ENCODE peak calls at places on chromosomes 3 and 15, in eight cellular contexts. One of them, this sample, is unnamed.

GRCh38 chr3:85074003-85074402 is 115.2 kb downstream of the CADM2 start:
- DNase-seq in HepG2: no peak
- DNase-seq in MM.1S: no peak
- DNase-seq in GM23248: no peak
- DNase-seq in hepatocyte: no peak
- DNase-seq in fibroblast of lung: no peak
- DNase-seq in HCT116: no peak
- DNase-seq in endothelial cell of umbilical vein: no peak
- DNase-seq in this sample: no peak

GRCh38 chr3:128054363-128054762 is 2.1 kb downstream of the SEC61A1 start:
- DNase-seq in MM.1S: peak; percentile 18
- DNase-seq in HCT116: no peak
- DNase-seq in HepG2: no peak
- DNase-seq in hepatocyte: peak; percentile 51
- DNase-seq in GM23248: peak; percentile 92
- DNase-seq in endothelial cell of umbilical vein: peak; percentile 47
- DNase-seq in fibroblast of lung: peak; percentile 72
- DNase-seq in this sample: peak; percentile 61

GRCh38 chr3:197154-197855 is 742 bp downstream of the CHL1 start:
- DNase-seq in endothelial cell of umbilical vein: no peak
- DNase-seq in HepG2: no peak
- DNase-seq in GM23248: no peak
- DNase-seq in fibroblast of lung: no peak
- DNase-seq in HCT116: no peak
- DNase-seq in hepatocyte: peak; percentile 19
- DNase-seq in MM.1S: no peak
- DNase-seq in this sample: no peak

GRCh38 chr15:31333119-31333518 is 6.5 kb downstream of the KLF13 start:
- DNase-seq in GM23248: no peak
- DNase-seq in HepG2: no peak
- DNase-seq in MM.1S: no peak
- DNase-seq in HCT116: no peak
- DNase-seq in fibroblast of lung: no peak
- DNase-seq in hepatocyte: no peak
- DNase-seq in endothelial cell of umbilical vein: no peak
- DNase-seq in this sample: no peak

GRCh38 chr3:72767927-72768880 is 80.0 kb downstream of the SHQ1 start:
- DNase-seq in fibroblast of lung: no peak
- DNase-seq in endothelial cell of umbilical vein: no peak
- DNase-seq in MM.1S: no peak
- DNase-seq in GM23248: no peak
- DNase-seq in HCT116: no peak
- DNase-seq in hepatocyte: no peak
- DNase-seq in HepG2: no peak
- DNase-seq in this sample: no peak

GRCh38 chr3:47425383-47425778 is 44.6 kb downstream of the PTPN23 start:
- DNase-seq in fibroblast of lung: no peak
- DNase-seq in endothelial cell of umbilical vein: no peak
- DNase-seq in HCT116: no peak
- DNase-seq in GM23248: no peak
- DNase-seq in hepatocyte: no peak
- DNase-seq in HepG2: no peak
- DNase-seq in MM.1S: no peak
- DNase-seq in this sample: no peak

GRCh38 chr15:80932989-80933388 is 56.6 kb downstream of the MESD start:
- DNase-seq in hepatocyte: no peak
- DNase-seq in GM23248: no peak
- DNase-seq in fibroblast of lung: peak; percentile 28
- DNase-seq in MM.1S: no peak
- DNase-seq in endothelial cell of umbilical vein: peak; percentile 6
- DNase-seq in HCT116: no peak
- DNase-seq in HepG2: no peak
- DNase-seq in this sample: peak; percentile 22

GRCh38 chr3:179744667-179745066 is 91.8 kb downstream of the USP13 start:
- DNase-seq in fibroblast of lung: no peak
- DNase-seq in MM.1S: no peak
- DNase-seq in HepG2: no peak
- DNase-seq in GM23248: no peak
- DNase-seq in endothelial cell of umbilical vein: no peak
- DNase-seq in hepatocyte: no peak
- DNase-seq in HCT116: no peak
- DNase-seq in this sample: no peak

GRCh38 chr3:194250104-194251002 is 100.8 kb downstream of the CPN2 start:
- DNase-seq in GM23248: peak; percentile 44
- DNase-seq in endothelial cell of umbilical vein: no peak
- DNase-seq in fibroblast of lung: peak; percentile 60
- DNase-seq in HepG2: no peak
- DNase-seq in HCT116: no peak
- DNase-seq in hepatocyte: peak; percentile 76
- DNase-seq in MM.1S: no peak
- DNase-seq in this sample: peak; percentile 45

GRCh38 chr15:39682366-39682765 is 100.3 kb downstream of the FSIP1 start:
- DNase-seq in endothelial cell of umbilical vein: no peak
- DNase-seq in MM.1S: no peak
- DNase-seq in HepG2: no peak
- DNase-seq in GM23248: peak; percentile 38
- DNase-seq in fibroblast of lung: peak; percentile 52
- DNase-seq in hepatocyte: no peak
- DNase-seq in HCT116: no peak
- DNase-seq in this sample: peak; percentile 40

GRCh38 chr15:65410972-65411371 is 11.8 kb downstream of the IGDCC4 start:
- DNase-seq in MM.1S: no peak
- DNase-seq in GM23248: no peak
- DNase-seq in hepatocyte: no peak
- DNase-seq in endothelial cell of umbilical vein: no peak
- DNase-seq in fibroblast of lung: no peak
- DNase-seq in HepG2: no peak
- DNase-seq in HCT116: no peak
- DNase-seq in this sample: no peak

GRCh38 chr3:194824676-194825075 is 139.0 kb downstream of the FAM43A start:
- DNase-seq in HepG2: no peak
- DNase-seq in MM.1S: no peak
- DNase-seq in HCT116: no peak
- DNase-seq in hepatocyte: no peak
- DNase-seq in fibroblast of lung: peak; percentile 81
- DNase-seq in endothelial cell of umbilical vein: no peak
- DNase-seq in GM23248: peak; percentile 25
- DNase-seq in this sample: peak; percentile 83

GRCh38 chr3:119156868-119157267 is 10.9 kb downstream of the TEX55 start:
- DNase-seq in HepG2: no peak
- DNase-seq in endothelial cell of umbilical vein: no peak
- DNase-seq in fibroblast of lung: no peak
- DNase-seq in GM23248: no peak
- DNase-seq in HCT116: no peak
- DNase-seq in hepatocyte: no peak
- DNase-seq in MM.1S: no peak
- DNase-seq in this sample: no peak

GRCh38 chr3:126941721-126942270 is 41.1 kb upstream of the PLXNA1 start:
- DNase-seq in GM23248: no peak
- DNase-seq in fibroblast of lung: peak; percentile 43
- DNase-seq in hepatocyte: no peak
- DNase-seq in HepG2: no peak
- DNase-seq in HCT116: no peak
- DNase-seq in endothelial cell of umbilical vein: no peak
- DNase-seq in MM.1S: no peak
- DNase-seq in this sample: no peak

GRCh38 chr15:40150163-40150925 is 10.5 kb upstream of the BUB1B start:
- DNase-seq in HepG2: peak; percentile 14
- DNase-seq in endothelial cell of umbilical vein: peak; percentile 40
- DNase-seq in hepatocyte: peak; percentile 19
- DNase-seq in GM23248: peak; percentile 59
- DNase-seq in HCT116: peak; percentile 31
- DNase-seq in fibroblast of lung: peak; percentile 64
- DNase-seq in MM.1S: no peak
- DNase-seq in this sample: peak; percentile 53

GRCh38 chr3:113051827-113052226 is 61.0 kb downstream of the GTPBP8 start:
- DNase-seq in HCT116: no peak
- DNase-seq in GM23248: no peak
- DNase-seq in MM.1S: no peak
- DNase-seq in endothelial cell of umbilical vein: no peak
- DNase-seq in HepG2: no peak
- DNase-seq in hepatocyte: peak; percentile 41
- DNase-seq in fibroblast of lung: peak; percentile 58
- DNase-seq in this sample: peak; percentile 47

GRCh38 chr3:54837964-54838363 is 89.9 kb downstream of the LRTM1 start:
- DNase-seq in hepatocyte: peak; percentile 16
- DNase-seq in HepG2: no peak
- DNase-seq in GM23248: peak; percentile 54
- DNase-seq in MM.1S: no peak
- DNase-seq in fibroblast of lung: peak; percentile 27
- DNase-seq in HCT116: no peak
- DNase-seq in endothelial cell of umbilical vein: no peak
- DNase-seq in this sample: no peak

GRCh38 chr15:28182216-28182615 is 83.1 kb upstream of the OCA2 start:
- DNase-seq in HCT116: no peak
- DNase-seq in fibroblast of lung: no peak
- DNase-seq in MM.1S: no peak
- DNase-seq in hepatocyte: peak; percentile 19
- DNase-seq in HepG2: no peak
- DNase-seq in endothelial cell of umbilical vein: no peak
- DNase-seq in GM23248: no peak
- DNase-seq in this sample: no peak

GRCh38 chr3:36901588-36901987 is 43.3 kb downstream of the TRANK1 start:
- DNase-seq in HCT116: no peak
- DNase-seq in hepatocyte: no peak
- DNase-seq in HepG2: no peak
- DNase-seq in MM.1S: no peak
- DNase-seq in fibroblast of lung: no peak
- DNase-seq in endothelial cell of umbilical vein: no peak
- DNase-seq in GM23248: no peak
- DNase-seq in this sample: no peak

GRCh38 chr3:197881601-197882000 is 68.4 kb upstream of the RPL35A start:
- DNase-seq in hepatocyte: no peak
- DNase-seq in MM.1S: no peak
- DNase-seq in fibroblast of lung: no peak
- DNase-seq in HCT116: no peak
- DNase-seq in endothelial cell of umbilical vein: no peak
- DNase-seq in GM23248: no peak
- DNase-seq in HepG2: no peak
- DNase-seq in this sample: no peak

GRCh38 chr3:197880361-197881339 is 69.3 kb upstream of the RPL35A start:
- DNase-seq in GM23248: no peak
- DNase-seq in endothelial cell of umbilical vein: no peak
- DNase-seq in fibroblast of lung: no peak
- DNase-seq in HCT116: no peak
- DNase-seq in MM.1S: no peak
- DNase-seq in HepG2: peak; percentile 82
- DNase-seq in hepatocyte: no peak
- DNase-seq in this sample: no peak

GRCh38 chr3:197878427-197878826 is 71.6 kb upstream of the RPL35A start:
- DNase-seq in HepG2: no peak
- DNase-seq in GM23248: no peak
- DNase-seq in fibroblast of lung: peak; percentile 84
- DNase-seq in endothelial cell of umbilical vein: no peak
- DNase-seq in hepatocyte: no peak
- DNase-seq in HCT116: no peak
- DNase-seq in MM.1S: no peak
- DNase-seq in this sample: peak; percentile 79

GRCh38 chr3:197883541-197883940 is 66.4 kb upstream of the RPL35A start:
- DNase-seq in fibroblast of lung: no peak
- DNase-seq in GM23248: no peak
- DNase-seq in endothelial cell of umbilical vein: no peak
- DNase-seq in MM.1S: no peak
- DNase-seq in HCT116: no peak
- DNase-seq in hepatocyte: no peak
- DNase-seq in HepG2: no peak
- DNase-seq in this sample: no peak

GRCh38 chr3:197882580-197882979 is 67.4 kb upstream of the RPL35A start:
- DNase-seq in endothelial cell of umbilical vein: no peak
- DNase-seq in HCT116: no peak
- DNase-seq in fibroblast of lung: no peak
- DNase-seq in MM.1S: no peak
- DNase-seq in hepatocyte: no peak
- DNase-seq in GM23248: no peak
- DNase-seq in HepG2: no peak
- DNase-seq in this sample: no peak
- H3K27ac ChIP-seq in endothelial cell of umbilical vein: no peak overlapping the region
- H3K27ac ChIP-seq in HCT116: no peak overlapping the region
- H3K27ac ChIP-seq in fibroblast of lung: no peak overlapping the region
- H3K27ac ChIP-seq in MM.1S: no peak overlapping the region
- H3K27ac ChIP-seq in hepatocyte: no peak overlapping the region
- H3K27ac ChIP-seq in GM23248: no peak overlapping the region
- H3K27ac ChIP-seq in HepG2: no peak overlapping the region
- H3K27ac ChIP-seq in this sample: no peak overlapping the region

GRCh38 chr3:100029052-100029451 is 85.2 kb downstream of the FILIP1L start:
- DNase-seq in fibroblast of lung: no peak
- DNase-seq in hepatocyte: no peak
- DNase-seq in HCT116: no peak
- DNase-seq in endothelial cell of umbilical vein: no peak
- DNase-seq in MM.1S: no peak
- DNase-seq in HepG2: no peak
- DNase-seq in GM23248: no peak
- DNase-seq in this sample: no peak
- H3K9me3 ChIP-seq in fibroblast of lung: no peaks in the 10 kb centered on the region
- H3K9me3 ChIP-seq in hepatocyte: no peaks in the 10 kb centered on the region
- H3K9me3 ChIP-seq in HCT116: no peaks in the 10 kb centered on the region
- H3K9me3 ChIP-seq in endothelial cell of umbilical vein: no peaks in the 10 kb centered on the region
- H3K9me3 ChIP-seq in MM.1S: no peaks in the 10 kb centered on the region
- H3K9me3 ChIP-seq in HepG2: no peaks in the 10 kb centered on the region
- H3K9me3 ChIP-seq in GM23248: no peaks in the 10 kb centered on the region
- H3K9me3 ChIP-seq in this sample: no peaks in the 10 kb centered on the region

GRCh38 chr3:49410102-49410843 is 1.5 kb downstream of the RHOA start:
- DNase-seq in HepG2: no peak
- DNase-seq in HCT116: no peak
- DNase-seq in GM23248: no peak
- DNase-seq in hepatocyte: no peak
- DNase-seq in MM.1S: no peak
- DNase-seq in fibroblast of lung: no peak
- DNase-seq in endothelial cell of umbilical vein: no peak
- DNase-seq in this sample: no peak
- H4K20me1 ChIP-seq in HepG2: peaks cover 50% of the 10 kb centered on the region
- H4K20me1 ChIP-seq in HCT116: peaks cover 37% of the 10 kb centered on the region
- H4K20me1 ChIP-seq in GM23248: peaks cover 42% of the 10 kb centered on the region
- H4K20me1 ChIP-seq in hepatocyte: peaks cover 59% of the 10 kb centered on the region
- H4K20me1 ChIP-seq in MM.1S: peaks cover 49% of the 10 kb centered on the region
- H4K20me1 ChIP-seq in fibroblast of lung: peaks cover 7% of the 10 kb centered on the region
- H4K20me1 ChIP-seq in endothelial cell of umbilical vein: peaks cover 19% of the 10 kb centered on the region
- H4K20me1 ChIP-seq in this sample: peaks cover 59% of the 10 kb centered on the region

GRCh38 chr3:37961622-37962455 is 28.7 kb upstream of the VILL start:
- DNase-seq in MM.1S: no peak
- DNase-seq in GM23248: no peak
- DNase-seq in HCT116: no peak
- DNase-seq in hepatocyte: no peak
- DNase-seq in fibroblast of lung: no peak
- DNase-seq in HepG2: no peak
- DNase-seq in endothelial cell of umbilical vein: peak; percentile 61
- DNase-seq in this sample: no peak

GRCh38 chr3:37962906-37963486 is 27.6 kb upstream of the VILL start:
- DNase-seq in MM.1S: no peak
- DNase-seq in hepatocyte: peak; percentile 30
- DNase-seq in endothelial cell of umbilical vein: no peak
- DNase-seq in HepG2: no peak
- DNase-seq in GM23248: peak; percentile 49
- DNase-seq in HCT116: no peak
- DNase-seq in fibroblast of lung: no peak
- DNase-seq in this sample: no peak

GRCh38 chr3:37967252-37967881 is 23.2 kb upstream of the VILL start:
- DNase-seq in HCT116: peak; percentile 28
- DNase-seq in HepG2: peak; percentile 56
- DNase-seq in fibroblast of lung: peak; percentile 48
- DNase-seq in hepatocyte: peak; percentile 79
- DNase-seq in MM.1S: peak; percentile 65
- DNase-seq in endothelial cell of umbilical vein: peak; percentile 65
- DNase-seq in GM23248: peak; percentile 80
- DNase-seq in this sample: peak; percentile 26

GRCh38 chr3:37964716-37965115 is 25.9 kb upstream of the VILL start:
- DNase-seq in endothelial cell of umbilical vein: no peak
- DNase-seq in MM.1S: no peak
- DNase-seq in hepatocyte: no peak
- DNase-seq in HCT116: no peak
- DNase-seq in HepG2: peak; percentile 82
- DNase-seq in GM23248: no peak
- DNase-seq in fibroblast of lung: no peak
- DNase-seq in this sample: no peak

GRCh38 chr3:37963635-37964034 is 27.0 kb upstream of the VILL start:
- DNase-seq in HepG2: no peak
- DNase-seq in HCT116: no peak
- DNase-seq in hepatocyte: no peak
- DNase-seq in GM23248: no peak
- DNase-seq in MM.1S: no peak
- DNase-seq in fibroblast of lung: no peak
- DNase-seq in endothelial cell of umbilical vein: no peak
- DNase-seq in this sample: no peak
- H3K27ac ChIP-seq in HepG2: peak overlapping the region; percentile 58
- H3K27ac ChIP-seq in HCT116: no peak overlapping the region
- H3K27ac ChIP-seq in hepatocyte: peak overlapping the region; percentile 87
- H3K27ac ChIP-seq in GM23248: no peak overlapping the region
- H3K27ac ChIP-seq in MM.1S: no peak overlapping the region
- H3K27ac ChIP-seq in fibroblast of lung: no peak overlapping the region
- H3K27ac ChIP-seq in endothelial cell of umbilical vein: no peak overlapping the region
- H3K27ac ChIP-seq in this sample: no peak overlapping the region

This sample was measured in astrocyte.